ENCODE peak calls at places on chromosomes 7 and 10, in ten cellular contexts. One of them, this sample, is unnamed.

GRCh38 chr10:45308707-45309106 is 6.7 kb downstream of the OR13A1 start:
- DNase-seq in fibroblast of mammary gland: no peak
- DNase-seq in NB4: peak; percentile 65
- DNase-seq in epithelial cell of esophagus: no peak
- DNase-seq in lower lobe of right lung: no peak
- DNase-seq in dorsolateral prefrontal cortex: no peak
- DNase-seq in nephron progenitor cell: no peak
- DNase-seq in ascending aorta: no peak
- DNase-seq in mucosa of descending colon: no peak
- DNase-seq in heart right ventricle: no peak
- DNase-seq in this sample: peak; percentile 32

GRCh38 chr10:78319841-78320240 is 286.2 kb downstream of the RPS24 start:
- DNase-seq in mucosa of descending colon: no peak
- DNase-seq in ascending aorta: peak; percentile 40
- DNase-seq in nephron progenitor cell: no peak
- DNase-seq in lower lobe of right lung: no peak
- DNase-seq in dorsolateral prefrontal cortex: no peak
- DNase-seq in NB4: no peak
- DNase-seq in fibroblast of mammary gland: no peak
- DNase-seq in epithelial cell of esophagus: no peak
- DNase-seq in heart right ventricle: no peak
- DNase-seq in this sample: no peak

GRCh38 chr10:28097633-28098032 is 98.8 kb upstream of the ODAD2 start:
- DNase-seq in dorsolateral prefrontal cortex: no peak
- DNase-seq in lower lobe of right lung: no peak
- DNase-seq in fibroblast of mammary gland: no peak
- DNase-seq in nephron progenitor cell: no peak
- DNase-seq in ascending aorta: no peak
- DNase-seq in mucosa of descending colon: no peak
- DNase-seq in heart right ventricle: no peak
- DNase-seq in NB4: no peak
- DNase-seq in epithelial cell of esophagus: no peak
- DNase-seq in this sample: no peak

GRCh38 chr10:103839867-103840746 is 15.3 kb downstream of the SH3PXD2A start:
- DNase-seq in fibroblast of mammary gland: no peak
- DNase-seq in epithelial cell of esophagus: no peak
- DNase-seq in NB4: no peak
- DNase-seq in nephron progenitor cell: peak; percentile 36
- DNase-seq in ascending aorta: no peak
- DNase-seq in mucosa of descending colon: peak; percentile 68
- DNase-seq in lower lobe of right lung: peak; percentile 79
- DNase-seq in dorsolateral prefrontal cortex: no peak
- DNase-seq in heart right ventricle: peak; percentile 80
- DNase-seq in this sample: no peak

GRCh38 chr10:61176428-61176827 is 232.4 kb upstream of the RHOBTB1 start:
- DNase-seq in dorsolateral prefrontal cortex: no peak
- DNase-seq in lower lobe of right lung: no peak
- DNase-seq in nephron progenitor cell: no peak
- DNase-seq in NB4: no peak
- DNase-seq in ascending aorta: no peak
- DNase-seq in epithelial cell of esophagus: no peak
- DNase-seq in mucosa of descending colon: no peak
- DNase-seq in fibroblast of mammary gland: no peak
- DNase-seq in heart right ventricle: no peak
- DNase-seq in this sample: no peak

GRCh38 chr10:85741626-85742300 is 624.8 kb downstream of the GRID1 start:
- DNase-seq in mucosa of descending colon: no peak
- DNase-seq in nephron progenitor cell: no peak
- DNase-seq in NB4: no peak
- DNase-seq in dorsolateral prefrontal cortex: no peak
- DNase-seq in heart right ventricle: no peak
- DNase-seq in epithelial cell of esophagus: no peak
- DNase-seq in lower lobe of right lung: no peak
- DNase-seq in fibroblast of mammary gland: no peak
- DNase-seq in ascending aorta: no peak
- DNase-seq in this sample: peak; percentile 38

GRCh38 chr7:135822396-135822795 is 73.8 kb upstream of the FAM180A start:
- DNase-seq in mucosa of descending colon: no peak
- DNase-seq in NB4: no peak
- DNase-seq in lower lobe of right lung: no peak
- DNase-seq in ascending aorta: no peak
- DNase-seq in nephron progenitor cell: no peak
- DNase-seq in heart right ventricle: no peak
- DNase-seq in dorsolateral prefrontal cortex: no peak
- DNase-seq in fibroblast of mammary gland: no peak
- DNase-seq in epithelial cell of esophagus: no peak
- DNase-seq in this sample: no peak

GRCh38 chr10:133349160-133349568 is 2.0 kb downstream of the PRAP1 start:
- DNase-seq in dorsolateral prefrontal cortex: no peak
- DNase-seq in fibroblast of mammary gland: no peak
- DNase-seq in nephron progenitor cell: no peak
- DNase-seq in lower lobe of right lung: no peak
- DNase-seq in heart right ventricle: no peak
- DNase-seq in ascending aorta: no peak
- DNase-seq in mucosa of descending colon: no peak
- DNase-seq in NB4: no peak
- DNase-seq in epithelial cell of esophagus: no peak
- DNase-seq in this sample: no peak

GRCh38 chr10:59057350-59057749 is 119.1 kb upstream of the PHYHIPL start:
- DNase-seq in nephron progenitor cell: no peak
- DNase-seq in mucosa of descending colon: no peak
- DNase-seq in fibroblast of mammary gland: no peak
- DNase-seq in dorsolateral prefrontal cortex: no peak
- DNase-seq in NB4: no peak
- DNase-seq in heart right ventricle: no peak
- DNase-seq in lower lobe of right lung: no peak
- DNase-seq in ascending aorta: no peak
- DNase-seq in epithelial cell of esophagus: no peak
- DNase-seq in this sample: no peak

GRCh38 chr7:134478707-134479106 is 19.8 kb upstream of the AKR1B1 start:
- DNase-seq in ascending aorta: no peak
- DNase-seq in heart right ventricle: no peak
- DNase-seq in dorsolateral prefrontal cortex: no peak
- DNase-seq in nephron progenitor cell: no peak
- DNase-seq in epithelial cell of esophagus: peak; percentile 7
- DNase-seq in mucosa of descending colon: no peak
- DNase-seq in lower lobe of right lung: no peak
- DNase-seq in NB4: no peak
- DNase-seq in fibroblast of mammary gland: peak; percentile 43
- DNase-seq in this sample: no peak
- TF ChIP-seq CTCF in ascending aorta: no peak
- TF ChIP-seq CTCF in heart right ventricle: peak; percentile 9
- TF ChIP-seq CTCF in dorsolateral prefrontal cortex: no peak
- TF ChIP-seq CTCF in nephron progenitor cell: no peak
- TF ChIP-seq CTCF in epithelial cell of esophagus: peak; percentile 4
- TF ChIP-seq CTCF in mucosa of descending colon: no peak
- TF ChIP-seq CTCF in lower lobe of right lung: no peak
- TF ChIP-seq CTCF in NB4: no peak
- TF ChIP-seq CTCF in fibroblast of mammary gland: peak; percentile 66
- TF ChIP-seq CTCF in this sample: no peak

GRCh38 chr10:110498087-110498981 is 627 bp downstream of the DUSP5 start:
- DNase-seq in fibroblast of mammary gland: peak; percentile 39
- DNase-seq in heart right ventricle: peak; percentile 68
- DNase-seq in lower lobe of right lung: peak; percentile 80
- DNase-seq in NB4: peak; percentile 69
- DNase-seq in dorsolateral prefrontal cortex: peak; percentile 48
- DNase-seq in epithelial cell of esophagus: peak; percentile 52
- DNase-seq in ascending aorta: peak; percentile 74
- DNase-seq in nephron progenitor cell: peak; percentile 71
- DNase-seq in mucosa of descending colon: peak; percentile 73
- DNase-seq in this sample: peak; percentile 56
- TF ChIP-seq CTCF in fibroblast of mammary gland: no peak
- TF ChIP-seq CTCF in heart right ventricle: no peak
- TF ChIP-seq CTCF in lower lobe of right lung: peak; percentile 10
- TF ChIP-seq CTCF in NB4: no peak
- TF ChIP-seq CTCF in dorsolateral prefrontal cortex: no peak
- TF ChIP-seq CTCF in epithelial cell of esophagus: no peak
- TF ChIP-seq CTCF in ascending aorta: peak; percentile 5
- TF ChIP-seq CTCF in nephron progenitor cell: no peak
- TF ChIP-seq CTCF in mucosa of descending colon: no peak
- TF ChIP-seq CTCF in this sample: peak; percentile 26

GRCh38 chr7:20328692-20329091 is 2.0 kb upstream of the ITGB8 start:
- DNase-seq in fibroblast of mammary gland: no peak
- DNase-seq in NB4: no peak
- DNase-seq in nephron progenitor cell: no peak
- DNase-seq in lower lobe of right lung: no peak
- DNase-seq in dorsolateral prefrontal cortex: no peak
- DNase-seq in ascending aorta: no peak
- DNase-seq in epithelial cell of esophagus: no peak
- DNase-seq in mucosa of descending colon: no peak
- DNase-seq in heart right ventricle: no peak
- DNase-seq in this sample: no peak

GRCh38 chr7:20330797-20331230 is at the start of gene ITGB8:
- DNase-seq in fibroblast of mammary gland: no peak
- DNase-seq in lower lobe of right lung: peak; percentile 56
- DNase-seq in mucosa of descending colon: peak; percentile 74
- DNase-seq in epithelial cell of esophagus: peak; percentile 73
- DNase-seq in nephron progenitor cell: peak; percentile 71
- DNase-seq in ascending aorta: no peak
- DNase-seq in NB4: no peak
- DNase-seq in heart right ventricle: peak; percentile 24
- DNase-seq in dorsolateral prefrontal cortex: peak; percentile 78
- DNase-seq in this sample: no peak

GRCh38 chr7:20330176-20330796 is 414 bp upstream of the ITGB8 start:
- DNase-seq in fibroblast of mammary gland: peak; percentile 89
- DNase-seq in mucosa of descending colon: peak; percentile 85
- DNase-seq in epithelial cell of esophagus: peak; percentile 98
- DNase-seq in dorsolateral prefrontal cortex: peak; percentile 90
- DNase-seq in lower lobe of right lung: peak; percentile 93
- DNase-seq in heart right ventricle: peak; percentile 78
- DNase-seq in nephron progenitor cell: peak; percentile 81
- DNase-seq in NB4: peak; percentile 75
- DNase-seq in ascending aorta: peak; percentile 89
- DNase-seq in this sample: peak; percentile 86

GRCh38 chr7:20328027-20328426 is 2.7 kb upstream of the ITGB8 start:
- DNase-seq in NB4: no peak
- DNase-seq in mucosa of descending colon: no peak
- DNase-seq in dorsolateral prefrontal cortex: no peak
- DNase-seq in heart right ventricle: no peak
- DNase-seq in fibroblast of mammary gland: no peak
- DNase-seq in epithelial cell of esophagus: no peak
- DNase-seq in ascending aorta: no peak
- DNase-seq in lower lobe of right lung: no peak
- DNase-seq in nephron progenitor cell: no peak
- DNase-seq in this sample: no peak

GRCh38 chr7:20329389-20330175 is 1.1 kb upstream of the ITGB8 start:
- DNase-seq in heart right ventricle: peak; percentile 31
- DNase-seq in mucosa of descending colon: peak; percentile 73
- DNase-seq in epithelial cell of esophagus: peak; percentile 80
- DNase-seq in nephron progenitor cell: peak; percentile 60
- DNase-seq in ascending aorta: peak; percentile 79
- DNase-seq in fibroblast of mammary gland: peak; percentile 65
- DNase-seq in NB4: peak; percentile 69
- DNase-seq in lower lobe of right lung: peak; percentile 75
- DNase-seq in dorsolateral prefrontal cortex: peak; percentile 66
- DNase-seq in this sample: peak; percentile 66
- TF ChIP-seq CTCF in heart right ventricle: peak; percentile 33
- TF ChIP-seq CTCF in mucosa of descending colon: no peak
- TF ChIP-seq CTCF in epithelial cell of esophagus: peak; percentile 20
- TF ChIP-seq CTCF in nephron progenitor cell: peak; percentile 36
- TF ChIP-seq CTCF in ascending aorta: peak; percentile 37
- TF ChIP-seq CTCF in fibroblast of mammary gland: peak; percentile 45
- TF ChIP-seq CTCF in NB4: no peak
- TF ChIP-seq CTCF in lower lobe of right lung: peak; percentile 19
- TF ChIP-seq CTCF in dorsolateral prefrontal cortex: peak; percentile 36
- TF ChIP-seq CTCF in this sample: peak; percentile 6

GRCh38 chr7:123581162-123581459 is 20.5 kb upstream of the ASB15 start:
- DNase-seq in fibroblast of mammary gland: no peak
- DNase-seq in epithelial cell of esophagus: no peak
- DNase-seq in heart right ventricle: no peak
- DNase-seq in nephron progenitor cell: no peak
- DNase-seq in NB4: no peak
- DNase-seq in lower lobe of right lung: no peak
- DNase-seq in mucosa of descending colon: no peak
- DNase-seq in dorsolateral prefrontal cortex: no peak
- DNase-seq in ascending aorta: no peak
- DNase-seq in this sample: no peak
- TF ChIP-seq CTCF in fibroblast of mammary gland: no peak
- TF ChIP-seq CTCF in epithelial cell of esophagus: no peak
- TF ChIP-seq CTCF in heart right ventricle: no peak
- TF ChIP-seq CTCF in nephron progenitor cell: no peak
- TF ChIP-seq CTCF in NB4: no peak
- TF ChIP-seq CTCF in lower lobe of right lung: no peak
- TF ChIP-seq CTCF in mucosa of descending colon: no peak
- TF ChIP-seq CTCF in dorsolateral prefrontal cortex: no peak
- TF ChIP-seq CTCF in ascending aorta: no peak
- TF ChIP-seq CTCF in this sample: no peak